ENCODE peak calls at places on chromosome 1, in six cellular contexts. R, Y, N, V, G and X are unnamed samples.

GRCh38 chr1:53971718-53972117 is 25.6 kb downstream of the LRRC42 start:
- DNase-seq in N (no peak), V (no peak), G (peak; percentile 32), R (no peak), Y (no peak), X (peak; percentile 58)

GRCh38 chr1:169877800-169878491 is 15.8 kb downstream of the SCYL3 start:
- DNase-seq in N (no peak), V (no peak), G (peak; percentile 67), R (no peak), Y (no peak), X (no peak)

GRCh38 chr1:41540886-41541591 is 56.6 kb upstream of the EDN2 start:
- DNase-seq in Y (peak; percentile 37), V (no peak), R (no peak), G (no peak), N (peak; percentile 39), X (no peak)

GRCh38 chr1:30446100-30446499 is 277.3 kb downstream of the MATN1 start:
- DNase-seq in G (no peak), N (no peak), Y (no peak), V (no peak), R (no peak), X (no peak)

GRCh38 chr1:32695098-32695904 is 7.3 kb downstream of the SYNC start:
- DNase-seq in Y (peak; percentile 68), V (no peak), R (no peak), G (peak; percentile 91), N (peak; percentile 86), X (no peak)

GRCh38 chr1:211531194-211532085 is 39.5 kb upstream of the RD3 start:
- DNase-seq in Y (no peak), G (no peak), V (no peak), R (no peak), N (no peak), X (no peak)

GRCh38 chr1:159826436-159827101 is at the start of gene SLAMF8:
- DNase-seq in N (peak; percentile 73), R (no peak), V (no peak), G (peak; percentile 22), Y (peak; percentile 31), X (no peak)

GRCh38 chr1:16718908-16719533 is 21.3 kb upstream of the RNU1-4 start:
- DNase-seq in Y (no peak), R (no peak), V (no peak), G (peak; percentile 6), N (peak; percentile 66), X (no peak)

GRCh38 chr1:39926820-39927219 is 25.1 kb upstream of the MYCL start:
- DNase-seq in N (no peak), V (no peak), R (no peak), G (no peak), Y (no peak), X (no peak)

GRCh38 chr1:184534690-184535089 is 147.9 kb downstream of the C1orf21 start:
- DNase-seq in V (no peak), R (no peak), N (no peak), Y (no peak), G (no peak), X (no peak)

GRCh38 chr1:155910621-155911121 is 478 bp downstream of the RIT1 start:
- DNase-seq in V (peak; percentile 23), G (peak; percentile 52), N (no peak), Y (peak; percentile 16), R (no peak), X (peak; percentile 63)

GRCh38 chr1:27478098-27478497 is 11.9 kb downstream of the WASF2 start:
- DNase-seq in G (no peak), N (no peak), R (no peak), V (no peak), Y (no peak), X (peak; percentile 7)

GRCh38 chr1:73635021-73635420 is 563.0 kb downstream of the LRRIQ3 start:
- DNase-seq in Y (no peak), N (no peak), R (no peak), G (no peak), V (no peak), X (no peak)

GRCh38 chr1:234611153-234611798 is 1.3 kb upstream of the IRF2BP2 start:
- DNase-seq in V (no peak), G (peak; percentile 88), N (no peak), Y (peak; percentile 83), R (no peak), X (peak; percentile 82)